ENCODE peak calls at places on chromosome 10, in eight cellular contexts. H, Q, Z, J, Y, R, A and E are unnamed samples.
A peak's percentile ranks its signal among the peaks of the same experiment; 100 is the strongest.

GRCh38 chr10:31368724-31369123 is 49.7 kb downstream of the ZEB1 start:
- DNase-seq in A (no peak), R (no peak), H (no peak), Z (no peak), Y (no peak), Q (no peak), J (no peak), E (no peak)

GRCh38 chr10:129676014-129676413 is 209.0 kb downstream of the MGMT start:
- DNase-seq in H (no peak), Z (no peak), A (no peak), J (no peak), R (no peak), Y (no peak), Q (no peak), E (no peak)

GRCh38 chr10:60155945-60156683 is 233.6 kb downstream of the ANK3 start:
- DNase-seq in R (no peak), J (no peak), Y (no peak), A (no peak), Z (no peak), Q (no peak), H (no peak), E (no peak)

GRCh38 chr10:88851706-88852105 is at the start of gene ANKRD22:
- DNase-seq in Y (no peak), J (peak; percentile 95), Z (no peak), Q (no peak), R (peak; percentile 84), H (peak; percentile 53), A (no peak), E (peak; percentile 84)

GRCh38 chr10:133258066-133258817 is 18.4 kb downstream of the ADAM8 start:
- DNase-seq in H (no peak), Z (peak; percentile 34), Q (no peak), A (no peak), R (no peak), Y (no peak), J (peak; percentile 65), E (no peak)

GRCh38 chr10:129372168-129372567 is 94.9 kb upstream of the MGMT start:
- DNase-seq in A (no peak), Z (no peak), Q (no peak), R (no peak), H (no peak), Y (no peak), J (no peak), E (no peak)

GRCh38 chr10:63430091-63430998 is 35.4 kb downstream of the JMJD1C start:
- DNase-seq in Q (peak; percentile 31), J (peak; percentile 83), Y (no peak), A (no peak), Z (no peak), R (peak; percentile 3), H (peak; percentile 78), E (peak; percentile 25)

GRCh38 chr10:119595134-119595714 is 1.5 kb downstream of the TIAL1 start:
- DNase-seq in A (peak; percentile 38), Y (no peak), R (no peak), Q (no peak), H (peak; percentile 81), J (peak; percentile 58), Z (no peak), E (peak; percentile 54)

GRCh38 chr10:126375926-126376554 is 12.2 kb downstream of the ADAM12 start:
- DNase-seq in H (no peak), Y (no peak), Q (no peak), J (peak; percentile 55), Z (no peak), R (no peak), A (no peak), E (no peak)

GRCh38 chr10:57992321-57993077 is 275.2 kb downstream of the IPMK start:
- DNase-seq in R (no peak), H (no peak), Q (no peak), Y (peak; percentile 9), Z (no peak), J (peak; percentile 89), A (peak; percentile 11), E (peak; percentile 10)

GRCh38 chr10:128902031-128902710 is 564.9 kb upstream of the MGMT start:
- DNase-seq in H (no peak), Y (no peak), R (no peak), Z (no peak), J (no peak), A (no peak), Q (no peak), E (no peak)

GRCh38 chr10:86443936-86444335 is 77.3 kb upstream of the GRID1 start:
- DNase-seq in J (no peak), H (peak; percentile 68), R (no peak), Y (no peak), Z (no peak), Q (no peak), A (no peak), E (no peak)

GRCh38 chr10:114168450-114169009 is 5.5 kb downstream of the CCDC186 start:
- DNase-seq in Q (no peak), Y (no peak), J (no peak), A (no peak), R (no peak), H (no peak), Z (peak; percentile 14), E (no peak)

GRCh38 chr10:75037171-75038153 is 74.0 kb upstream of the SAMD8 start:
- DNase-seq in Z (no peak), Q (no peak), H (no peak), Y (no peak), R (no peak), A (no peak), J (no peak), E (no peak)

GRCh38 chr10:116753759-116754158 is 11.4 kb upstream of the HSPA12A start:
- DNase-seq in H (peak; percentile 50), J (peak; percentile 34), R (no peak), Y (no peak), A (no peak), Q (no peak), Z (no peak), E (no peak)

GRCh38 chr10:103715430-103715829 is 139.9 kb downstream of the SH3PXD2A start:
- DNase-seq in R (peak; percentile 32), A (no peak), J (peak; percentile 71), H (peak; percentile 99), Q (no peak), Z (no peak), Y (no peak), E (no peak)

GRCh38 chr10:116038259-116038658 is 234.7 kb downstream of the GFRA1 start:
- DNase-seq in Z (no peak), J (no peak), H (peak; percentile 69), Y (no peak), A (no peak), Q (no peak), R (no peak), E (no peak)

DNA sequence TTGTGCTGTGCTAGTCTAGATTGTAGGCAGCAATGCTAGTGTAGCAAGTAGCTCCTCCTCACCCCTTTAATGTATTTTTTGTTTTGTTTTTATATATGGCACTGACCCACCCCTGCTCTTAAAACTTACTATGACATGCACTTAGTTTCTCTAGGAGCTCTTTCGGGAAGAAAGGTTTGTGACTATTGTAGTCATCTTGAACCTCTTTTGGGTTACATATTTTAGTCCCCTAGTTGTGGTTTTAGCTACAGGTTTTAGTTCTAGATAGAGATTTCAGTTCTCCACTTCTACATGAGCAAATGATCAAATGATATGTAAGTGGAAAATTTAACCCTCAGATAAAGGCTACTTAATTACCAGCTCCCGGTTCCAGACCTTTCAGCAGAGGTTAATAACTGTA is 14.9 kb downstream of the MINPP1 start:
- DNase-seq in Z (no peak), Q (no peak), R (no peak), A (no peak), J (no peak), Y (no peak), H (no peak), E (no peak)
- H3K79me2 ChIP-seq in Z (no peaks in the 10 kb centered on the region), Q (no peaks in the 10 kb centered on the region), R (no peaks in the 10 kb centered on the region), A (peaks cover 3% of the 10 kb centered on the region), J (no peaks in the 10 kb centered on the region), Y (peaks cover 11% of the 10 kb centered on the region), H (peaks cover 6% of the 10 kb centered on the region), E (no peaks in the 10 kb centered on the region)

GRCh38 chr10:5303504-5303903 is 61.3 kb upstream of the UCN3 start:
- DNase-seq in A (no peak), Q (no peak), J (no peak), Y (no peak), H (no peak), R (no peak), Z (no peak), E (no peak)

GRCh38 chr10:5305374-5305773 is 59.4 kb upstream of the UCN3 start:
- DNase-seq in R (no peak), H (peak; percentile 93), Y (no peak), J (no peak), Q (no peak), A (no peak), Z (no peak), E (no peak)

GRCh38 chr10:5297996-5298395 is 66.8 kb upstream of the UCN3 start:
- DNase-seq in Q (no peak), Y (no peak), A (no peak), Z (no peak), J (no peak), H (no peak), R (no peak), E (no peak)

GRCh38 chr10:5297466-5297865 is 67.3 kb upstream of the UCN3 start:
- DNase-seq in Q (no peak), A (no peak), R (no peak), Y (peak; percentile 67), Z (no peak), J (no peak), H (peak; percentile 63), E (no peak)

DNA sequence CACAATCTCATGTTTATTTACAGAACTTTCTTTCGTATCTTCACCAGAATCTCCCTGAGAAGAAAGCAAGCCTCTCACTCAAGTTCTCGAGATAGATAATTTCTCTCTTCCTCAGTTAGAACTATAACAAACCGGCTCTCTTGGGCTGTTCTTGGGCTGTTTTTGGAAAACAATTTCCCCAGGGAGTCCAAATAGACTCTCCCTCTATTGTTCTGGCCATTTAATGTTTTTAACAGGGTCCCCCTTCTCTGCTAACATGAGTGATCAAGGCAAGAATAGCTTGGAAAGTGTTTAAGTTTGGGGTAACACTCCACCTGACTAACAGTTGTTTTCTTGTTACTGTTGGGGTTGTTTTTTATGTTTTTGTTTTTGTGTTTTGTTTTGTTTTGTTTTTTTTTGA is 64.8 kb upstream of the UCN3 start:
- DNase-seq in A (no peak), Z (no peak), J (no peak), R (no peak), Q (no peak), Y (no peak), H (no peak), E (no peak)
- H3K9me3 ChIP-seq in A (no peaks in the 10 kb centered on the region), Z (no peaks in the 10 kb centered on the region), J (no peaks in the 10 kb centered on the region), R (no peaks in the 10 kb centered on the region), Q (no peaks in the 10 kb centered on the region), Y (no peaks in the 10 kb centered on the region), H (no peaks in the 10 kb centered on the region), E (no peaks in the 10 kb centered on the region)

DNA sequence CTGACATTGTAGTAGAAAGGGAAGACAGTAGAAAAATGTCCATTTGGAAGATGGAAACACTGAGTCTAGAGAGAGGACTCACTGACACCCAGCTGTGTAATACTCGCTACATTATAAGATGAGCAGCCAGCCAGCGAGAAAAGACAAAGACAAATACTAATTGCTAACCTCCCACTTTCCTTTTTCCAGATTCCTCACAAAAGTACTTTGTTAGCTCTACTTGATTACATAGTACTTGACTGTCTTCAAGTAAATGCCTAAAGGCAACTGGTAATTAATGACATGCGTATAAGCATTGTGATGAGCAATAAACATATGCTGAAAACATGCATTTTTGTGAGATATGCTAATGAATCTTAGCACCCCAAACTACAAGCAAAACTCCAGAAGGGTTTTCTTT is 363.1 kb downstream of the GPAM start:
- DNase-seq in A (no peak), Q (no peak), Y (no peak), J (no peak), H (no peak), R (no peak), Z (no peak), E (no peak)
- TF ChIP-seq EZH2phosphoT487 in A (no peak), Q (no peak), Y (no peak), J (no peak), H (no peak), R (no peak), Z (no peak), E (no peak)

GRCh38 chr10:91328320-91328984 is 81.7 kb upstream of the HECTD2 start:
- DNase-seq in Y (no peak), A (no peak), J (peak; percentile 14), R (no peak), Q (no peak), Z (no peak), H (no peak), E (no peak)
- H3K79me2 ChIP-seq in Y (no peaks in the 10 kb centered on the region), A (no peaks in the 10 kb centered on the region), J (no peaks in the 10 kb centered on the region), R (no peaks in the 10 kb centered on the region), Q (no peaks in the 10 kb centered on the region), Z (no peaks in the 10 kb centered on the region), H (no peaks in the 10 kb centered on the region), E (no peaks in the 10 kb centered on the region)